ENCODE peak calls at places on chromosomes 6 and 20, in four cellular contexts. P, O, M and X are unnamed samples. For H3K4me1, the result is how much of the 10 kb centered on the place peaks cover.

GRCh38 chr6:43887340-43887858 is 117.4 kb downstream of the VEGFA start:
- DNase-seq in M (no peak), O (no peak), P (no peak), X (no peak)

GRCh38 chr20:12289476-12289875 is 371.8 kb downstream of the BTBD3 start:
- DNase-seq in O (no peak), P (no peak), M (no peak), X (no peak)

GRCh38 chr6:11094411-11094851 is 797 bp downstream of the SMIM13 start:
- DNase-seq in O (peak), P (peak), M (no peak), X (peak)

GRCh38 chr20:58604410-58604881 is 46.6 kb upstream of the STX16 start:
- DNase-seq in P (no peak), O (no peak), M (no peak), X (no peak)

GRCh38 chr6:127190552-127190951 is 72.1 kb downstream of the RSPO3 start:
- DNase-seq in P (no peak), O (peak), M (no peak), X (no peak)

GRCh38 chr6:32158052-32158451 is 4.1 kb downstream of the PPT2 start:
- DNase-seq in O (no peak), M (no peak), P (no peak), X (no peak)

GRCh38 chr6:2818593-2818992 is 23.1 kb downstream of the SERPINB1 start:
- DNase-seq in O (no peak), M (no peak), P (no peak), X (no peak)

GRCh38 chr20:33232486-33233072 is 3.2 kb upstream of the BPIFA1 start:
- DNase-seq in M (no peak), O (no peak), P (no peak), X (no peak)

GRCh38 chr6:7085911-7086310 is 21.9 kb upstream of the RREB1 start:
- DNase-seq in P (peak), O (no peak), M (no peak), X (peak)

GRCh38 chr6:29791162-29791561 is 36.5 kb upstream of the HLA-G start:
- DNase-seq in M (no peak), P (no peak), O (no peak), X (no peak)

GRCh38 chr20:31606678-31606927 is 1.5 kb downstream of the ID1 start:
- DNase-seq in M (no peak), O (no peak), P (no peak), X (no peak)

GRCh38 chr6:3990692-3991491 is 88.0 kb downstream of the FAM217A start:
- DNase-seq in M (peak), P (peak), O (peak), X (peak)

GRCh38 chr6:22250486-22250885 is 46.4 kb downstream of the PRL start:
- DNase-seq in P (no peak), O (no peak), M (peak), X (peak)

GRCh38 chr6:150452642-150453243 is 83.9 kb downstream of the IYD start:
- DNase-seq in M (no peak), O (no peak), P (peak), X (no peak)

GRCh38 chr6:97026298-97026697 is 101.8 kb downstream of the KLHL32 start:
- DNase-seq in M (no peak), P (no peak), O (no peak), X (no peak)

GRCh38 chr20:57329608-57330221 is at the start of gene SPO11:
- DNase-seq in M (peak), O (no peak), P (no peak), X (no peak)

GRCh38 chr6:167157867-167158266 is at the start of gene GPR31:
- DNase-seq in O (no peak), P (no peak), M (no peak), X (no peak)

GRCh38 chr6:89597988-89598387 is 40.6 kb downstream of the LYRM2 start:
- DNase-seq in P (peak), O (peak), M (no peak), X (peak)

GRCh38 chr20:62925420-62926228 is 681 bp downstream of the DIDO1 start:
- DNase-seq in P (peak), M (no peak), O (peak), X (peak)

GRCh38 chr6:1100269-1100668 is 211.6 kb upstream of the FOXQ1 start:
- DNase-seq in O (no peak), P (no peak), M (no peak), X (no peak)

GRCh38 chr6:20639161-20639560 is 104.9 kb downstream of the CDKAL1 start:
- DNase-seq in O (no peak), M (no peak), P (no peak), X (no peak)

GRCh38 chr6:149929422-149929821 is 6.5 kb upstream of the RAET1G start:
- DNase-seq in O (no peak), P (no peak), M (no peak), X (peak)

GRCh38 chr6:47733879-47734558 is 35.6 kb downstream of the ADGRF4 start:
- DNase-seq in P (no peak), O (peak), M (no peak), X (peak)

GRCh38 chr6:136158398-136158797 is 91.7 kb downstream of the MTFR2 start:
- DNase-seq in M (no peak), O (no peak), P (peak), X (no peak)

GRCh38 chr6:90898763-90899162 is 311.9 kb upstream of the MAP3K7 start:
- DNase-seq in P (no peak), M (no peak), O (no peak), X (no peak)

GRCh38 chr6:1839315-1839714 is 229.6 kb downstream of the FOXC1 start:
- DNase-seq in O (no peak), M (no peak), P (no peak), X (no peak)

GRCh38 chr6:106165885-106166485 is 79.8 kb downstream of the PRDM1 start:
- DNase-seq in M (no peak), O (no peak), P (no peak), X (no peak)

GRCh38 chr6:108621117-108621516 is 60.4 kb downstream of the FOXO3 start:
- DNase-seq in M (peak), O (no peak), P (peak), X (no peak)

DNA sequence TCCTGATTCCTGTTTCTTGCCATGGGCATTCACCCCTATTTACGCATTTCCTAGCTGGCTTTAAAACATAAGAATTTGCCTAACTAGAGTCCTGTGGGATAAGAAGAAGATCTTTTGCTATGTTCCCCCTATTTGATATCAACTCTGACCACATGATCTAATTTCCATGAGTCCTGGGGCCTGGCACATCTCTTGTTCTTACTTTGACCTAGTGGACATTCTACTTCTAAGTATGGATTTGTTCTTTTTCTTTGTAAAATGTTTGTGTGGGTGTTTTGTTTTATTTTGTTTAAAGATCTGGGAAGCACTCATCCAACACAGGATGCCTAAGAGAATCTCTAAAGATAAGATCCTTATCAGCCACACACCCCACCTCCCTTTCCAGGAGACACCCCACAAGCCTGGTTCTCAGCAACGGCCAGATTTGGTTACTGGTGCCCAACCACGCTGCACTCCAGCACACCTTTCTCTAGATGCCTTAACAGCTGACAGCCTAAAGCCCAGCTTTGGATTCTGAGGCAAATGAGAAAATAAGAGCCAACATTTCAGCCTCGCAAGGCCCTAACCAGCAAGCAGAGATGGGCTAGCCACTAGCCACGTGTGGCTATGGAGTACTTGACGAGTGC is 74.7 kb downstream of the SLC23A2 start:
- DNase-seq in P (no peak), M (no peak), O (no peak), X (no peak)
- H3K27ac ChIP-seq in P (peak), M (no peak), O (no peak), X (no peak)

DNA sequence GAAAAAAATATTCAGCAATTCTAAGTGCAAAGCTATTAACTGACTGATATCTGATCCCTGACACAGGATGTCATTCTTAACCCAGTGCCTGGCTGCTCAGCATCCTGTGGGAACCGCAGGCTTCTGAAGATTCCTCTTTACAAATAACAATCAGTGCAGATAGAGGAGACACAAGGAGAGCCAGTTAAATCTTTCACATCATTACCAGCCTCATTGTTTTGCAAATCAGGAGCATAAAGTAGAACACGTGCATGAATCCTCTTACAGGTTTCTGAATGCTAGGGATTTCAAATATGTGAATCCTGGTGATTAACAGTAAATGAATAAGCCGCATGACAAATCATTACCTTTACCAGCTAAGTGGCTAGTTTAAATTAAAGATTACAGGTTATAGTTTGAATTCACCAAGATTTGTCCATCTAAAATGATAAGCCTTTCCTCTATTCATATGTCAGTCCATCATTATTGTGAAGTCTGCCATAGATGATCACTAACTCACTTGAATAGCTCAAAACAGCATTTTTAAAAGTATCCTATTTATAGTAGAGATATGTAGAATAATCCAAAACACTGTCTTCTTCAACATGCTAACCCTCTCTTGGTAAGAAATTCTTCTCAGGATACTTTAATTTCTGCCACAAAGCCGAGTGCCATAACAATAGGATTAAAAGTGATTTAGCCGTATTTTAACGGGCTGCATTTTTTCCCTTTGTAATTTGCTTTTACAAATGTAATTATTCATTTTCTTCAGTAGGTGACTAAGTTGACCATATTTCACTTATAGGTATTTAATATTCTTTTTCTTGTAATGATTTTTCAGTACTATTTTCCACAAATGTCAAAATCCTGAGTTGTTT is 367.3 kb upstream of the EPHA7 start:
- DNase-seq in M (peak), O (no peak), P (no peak), X (peak)
- H3K4me1 ChIP-seq in M (under half), O (under half), P (under half), X (under half)

GRCh38 chr20:48286571-48287551 is 501.6 kb upstream of the SULF2 start:
- DNase-seq in P (peak), M (no peak), O (no peak), X (peak)

GRCh38 chr20:48284837-48285236 is 499.6 kb upstream of the SULF2 start:
- DNase-seq in M (no peak), O (peak), P (no peak), X (no peak)

GRCh38 chr20:48285656-48286055 is 500.4 kb upstream of the SULF2 start:
- DNase-seq in P (no peak), O (peak), M (no peak), X (no peak)

GRCh38 chr20:48282591-48283228 is 497.4 kb upstream of the SULF2 start:
- DNase-seq in M (no peak), P (no peak), O (peak), X (peak)

GRCh38 chr20:48283470-48284110 is 498.3 kb upstream of the SULF2 start:
- DNase-seq in O (peak), P (no peak), M (no peak), X (peak)
- H3K27ac ChIP-seq in O (peak), P (no peak), M (no peak), X (peak)

DNA sequence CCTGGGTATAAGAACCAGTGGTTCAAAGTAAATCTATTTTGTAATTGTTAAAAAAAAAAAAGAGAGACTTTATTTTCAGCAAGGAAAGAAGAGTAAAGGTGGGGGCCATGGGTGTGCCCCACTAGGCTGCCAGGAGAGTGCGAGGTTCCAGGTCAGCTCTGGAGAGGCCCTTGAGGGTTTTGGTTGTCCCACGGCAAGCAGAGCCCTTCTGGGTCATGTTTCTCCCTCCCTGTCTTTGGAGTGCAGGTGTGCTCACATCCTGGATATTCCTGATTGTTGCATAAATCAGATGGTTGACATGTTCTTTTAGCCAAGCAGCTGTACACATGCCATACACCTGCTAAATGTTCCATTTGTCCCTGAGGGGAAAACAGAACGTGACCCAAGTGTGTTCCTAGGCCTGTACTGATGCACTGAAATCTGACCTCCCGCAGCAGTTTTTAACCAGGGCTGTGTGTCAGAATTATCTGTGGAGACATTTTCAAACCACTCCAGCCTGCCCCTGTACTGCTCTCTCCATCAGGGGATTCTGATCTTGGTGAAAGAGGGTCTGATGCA is 77.5 kb upstream of the BEND3 start:
- DNase-seq in O (no peak), M (no peak), P (no peak), X (no peak)
- H3K4me1 ChIP-seq in O (under half), M (under half), P (under half), X (under half)